ENCODE peak calls at places on chromosome 18, in five cellular contexts. H, R, B, E and Q are unnamed samples.
A peak's percentile ranks its signal among the peaks of the same experiment; 100 is the strongest.

GRCh38 chr18:47832348-47832747 is 98.1 kb downstream of the SMAD2 start:
- DNase-seq in H (no peak), R (no peak), B (no peak), E (no peak), Q (no peak)

GRCh38 chr18:51617167-51617566 is 419.7 kb upstream of the MEX3C start:
- DNase-seq in H (no peak), R (no peak), B (no peak), E (no peak), Q (peak; percentile 3)

GRCh38 chr18:3111523-3112240 is 98.7 kb upstream of the LPIN2 start:
- DNase-seq in H (no peak), R (no peak), B (no peak), E (no peak), Q (no peak)

GRCh38 chr18:25459814-25460213 is 107.8 kb upstream of the ZNF521 start:
- DNase-seq in H (no peak), R (no peak), B (no peak), E (no peak), Q (no peak)

GRCh38 chr18:77058186-77058847 is 74.3 kb downstream of the MBP start:
- DNase-seq in H (no peak), R (no peak), B (no peak), E (no peak), Q (no peak)

GRCh38 chr18:39305756-39306155 is 1740.2 kb upstream of the CELF4 start:
- DNase-seq in H (no peak), R (no peak), B (no peak), E (no peak), Q (no peak)

GRCh38 chr18:46439037-46439436 is 218.0 kb downstream of the LOXHD1 start:
- DNase-seq in H (no peak), R (no peak), B (no peak), E (no peak), Q (no peak)

GRCh38 chr18:61096231-61096630 is 237.0 kb upstream of the CDH20 start:
- DNase-seq in H (no peak), R (no peak), B (no peak), E (no peak), Q (no peak)

GRCh38 chr18:3450358-3451107 is 561 bp downstream of the TGIF1 start:
- DNase-seq in H (peak; percentile 27), R (peak; percentile 59), B (no peak), E (no peak), Q (peak; percentile 29)

GRCh38 chr18:49178736-49179135 is 228.0 kb upstream of the SMAD7 start:
- DNase-seq in H (no peak), R (peak; percentile 13), B (no peak), E (no peak), Q (peak; percentile 25)

GRCh38 chr18:51622676-51623075 is 425.2 kb upstream of the MEX3C start:
- DNase-seq in H (no peak), R (no peak), B (no peak), E (no peak), Q (no peak)

GRCh38 chr18:7663305-7664023 is 96.3 kb downstream of the PTPRM start:
- DNase-seq in H (no peak), R (no peak), B (no peak), E (no peak), Q (no peak)

GRCh38 chr18:7677001-7677400 is 109.9 kb downstream of the PTPRM start:
- DNase-seq in H (no peak), R (no peak), B (no peak), E (no peak), Q (no peak)

GRCh38 chr18:76580288-76580962 is 85.4 kb upstream of the ZNF516 start:
- DNase-seq in H (no peak), R (no peak), B (no peak), E (no peak), Q (no peak)

GRCh38 chr18:8726281-8726680 is 20.9 kb downstream of the MTCL1 start:
- DNase-seq in H (no peak), R (peak; percentile 53), B (no peak), E (no peak), Q (no peak)

GRCh38 chr18:59279722-59280121 is 6.5 kb upstream of the RAX start:
- DNase-seq in H (no peak), R (no peak), B (no peak), E (no peak), Q (no peak)

GRCh38 chr18:45688834-45689233 is 35.1 kb upstream of the SLC14A1 start:
- DNase-seq in H (peak; percentile 54), R (no peak), B (no peak), E (no peak), Q (peak; percentile 57)

GRCh38 chr18:58645398-58645797 is 16.5 kb upstream of the ALPK2 start:
- DNase-seq in H (no peak), R (no peak), B (no peak), E (no peak), Q (no peak)

GRCh38 chr18:25832008-25832604 is 258.3 kb downstream of the SS18 start:
- DNase-seq in H (peak; percentile 2), R (peak; percentile 55), B (no peak), E (no peak), Q (peak; percentile 47)

GRCh38 chr18:48539406-48540328 is 836 bp downstream of the CTIF start:
- DNase-seq in H (no peak), R (no peak), B (no peak), E (no peak), Q (peak; percentile 21)

GRCh38 chr18:46915800-46916550 is 1.3 kb downstream of the PIAS2 start:
- DNase-seq in H (no peak), R (peak; percentile 12), B (no peak), E (no peak), Q (no peak)